ENCODE peak calls at places on chromosomes 7 and 10, in ten cellular contexts. C is stimulated activated naive B cell treated with anti-CD40 and anti-IgM and Interleukin-4, amounts not matched to agents 10 μg/mL and 1 μg/mL and 100 μg/mL, for 72 hours; G is T-helper 2 cell; M is Caki2; L is colonic mucosa; A is IMR-90; D is memory B cell; H is NCI-H69; Y is activated T-cell treated with anti-CD3 and anti-CD28 coated beads for 24 hours; Z is NCI-H460. X is an unnamed sample.
A peak's percentile ranks its signal among the peaks of the same experiment; 100 is the strongest.

GRCh38 chr7:95246935-95247370 is 77.4 kb downstream of the PON1 start:
- DNase-seq in C (peak; percentile 10), G (no peak), M (peak; percentile 58), L (peak; percentile 76), A (peak; percentile 62), D (no peak), H (peak; percentile 94), Y (no peak), Z (peak; percentile 28), X (peak; percentile 14)

GRCh38 chr7:142168746-142169145 is 57.2 kb downstream of the MGAM2 start:
- DNase-seq in C (no peak), G (no peak), M (no peak), L (no peak), A (no peak), D (no peak), H (no peak), Y (no peak), Z (no peak), X (no peak)

GRCh38 chr10:97278491-97278989 is 13.9 kb downstream of the ARHGAP19 start:
- DNase-seq in C (no peak), G (no peak), M (peak; percentile 39), L (no peak), A (peak; percentile 93), D (no peak), H (peak; percentile 63), Y (no peak), Z (peak; percentile 67), X (no peak)

GRCh38 chr10:52903397-52903938 is 130.9 kb upstream of the MBL2 start:
- DNase-seq in C (no peak), G (no peak), M (no peak), L (no peak), A (no peak), D (no peak), H (no peak), Y (no peak), Z (no peak), X (no peak)

GRCh38 chr10:73054286-73054685 is 42.4 kb downstream of the P4HA1 start:
- DNase-seq in C (no peak), G (no peak), M (no peak), L (no peak), A (no peak), D (no peak), H (no peak), Y (no peak), Z (no peak), X (no peak)

GRCh38 chr10:127911218-127911866 is 4.4 kb downstream of the PTPRE start:
- DNase-seq in C (no peak), G (no peak), M (peak; percentile 19), L (no peak), A (no peak), D (no peak), H (no peak), Y (no peak), Z (no peak), X (no peak)

GRCh38 chr10:17056781-17057191 is 72.8 kb downstream of the CUBN start:
- DNase-seq in C (no peak), G (no peak), M (no peak), L (no peak), A (peak; percentile 83), D (no peak), H (no peak), Y (no peak), Z (no peak), X (no peak)

GRCh38 chr10:5659702-5660528 is 6.5 kb downstream of the ASB13 start:
- DNase-seq in C (peak; percentile 36), G (no peak), M (peak; percentile 62), L (peak; percentile 70), A (peak; percentile 79), D (no peak), H (no peak), Y (no peak), Z (no peak), X (no peak)

GRCh38 chr7:47725031-47725780 is 143.3 kb upstream of the TNS3 start:
- DNase-seq in C (peak; percentile 39), G (no peak), M (peak; percentile 97), L (no peak), A (peak; percentile 22), D (peak; percentile 35), H (no peak), Y (no peak), Z (no peak), X (no peak)

GRCh38 chr10:62037890-62038608 is 136.6 kb downstream of the ARID5B start:
- DNase-seq in C (no peak), G (no peak), M (no peak), L (no peak), A (no peak), D (no peak), H (peak; percentile 71), Y (no peak), Z (no peak), X (no peak)

GRCh38 chr7:29019896-29020295 is 61.8 kb upstream of the TRIL start:
- DNase-seq in C (no peak), G (no peak), M (no peak), L (no peak), A (no peak), D (no peak), H (no peak), Y (no peak), Z (peak; percentile 44), X (no peak)

GRCh38 chr10:1041514-1041913 is 7.4 kb downstream of the IDI1 start:
- DNase-seq in C (no peak), G (no peak), M (no peak), L (no peak), A (no peak), D (no peak), H (no peak), Y (no peak), Z (no peak), X (no peak)

GRCh38 chr7:494261-494687 is 25.4 kb downstream of the PDGFA start:
- DNase-seq in C (no peak), G (no peak), M (no peak), L (no peak), A (no peak), D (no peak), H (no peak), Y (no peak), Z (no peak), X (no peak)

GRCh38 chr7:100353685-100354330 is 4.1 kb upstream of the PILRB start:
- DNase-seq in C (no peak), G (no peak), M (no peak), L (no peak), A (no peak), D (no peak), H (no peak), Y (no peak), Z (no peak), X (peak; percentile 37)

GRCh38 chr10:75870039-75870645 is 438.7 kb downstream of the LRMDA start:
- DNase-seq in C (no peak), G (no peak), M (no peak), L (no peak), A (no peak), D (no peak), H (no peak), Y (no peak), Z (no peak), X (no peak)

GRCh38 chr7:98230746-98231471 is 19.7 kb downstream of the BHLHA15 start:
- DNase-seq in C (no peak), G (no peak), M (no peak), L (no peak), A (no peak), D (no peak), H (no peak), Y (no peak), Z (no peak), X (no peak)